ENCODE peak calls at places on chromosomes 1 and 21, in nine cellular contexts. U, O, P, E, Y, F, G, V and K are unnamed samples.

GRCh38 chr1:200380589-200381021 is 29.2 kb downstream of the ZNF281 start:
- DNase-seq in U (no peak), O (no peak), P (no peak), E (no peak), Y (no peak), F (no peak), G (no peak), V (no peak), K (no peak)

GRCh38 chr21:42525228-42525604 is 11.6 kb downstream of the SLC37A1 start:
- DNase-seq in U (no peak), O (no peak), P (no peak), E (peak), Y (no peak), F (no peak), G (peak), V (no peak), K (no peak)

GRCh38 chr1:9929431-9930385 is 13.5 kb downstream of the LZIC start:
- DNase-seq in U (peak), O (peak), P (peak), E (no peak), Y (no peak), F (no peak), G (no peak), V (peak), K (peak)

GRCh38 chr1:107326823-107327445 is 186.1 kb downstream of the NTNG1 start:
- DNase-seq in U (no peak), O (no peak), P (no peak), E (no peak), Y (no peak), F (no peak), G (no peak), V (no peak), K (no peak)

GRCh38 chr1:203351037-203351625 is at the start of gene FMOD:
- DNase-seq in U (no peak), O (no peak), P (no peak), E (peak), Y (no peak), F (peak), G (peak), V (no peak), K (peak)

GRCh38 chr1:112946683-112947082 is 9.3 kb downstream of the SLC16A1 start:
- DNase-seq in U (no peak), O (no peak), P (no peak), E (no peak), Y (no peak), F (no peak), G (no peak), V (no peak), K (no peak)

GRCh38 chr1:24438423-24438901 is 22.9 kb downstream of the NIPAL3 start:
- DNase-seq in U (no peak), O (no peak), P (no peak), E (no peak), Y (no peak), F (peak), G (no peak), V (no peak), K (no peak)

GRCh38 chr21:34029724-34030528 is 43.5 kb upstream of the MRPS6 start:
- DNase-seq in U (peak), O (peak), P (peak), E (no peak), Y (peak), F (peak), G (peak), V (no peak), K (no peak)

GRCh38 chr1:39081266-39082139 is 55.4 kb downstream of the NDUFS5 start:
- DNase-seq in U (peak), O (peak), P (no peak), E (no peak), Y (peak), F (peak), G (peak), V (peak), K (peak)

GRCh38 chr21:38263493-38263892 is 6.7 kb downstream of the KCNJ15 start:
- DNase-seq in U (no peak), O (no peak), P (no peak), E (no peak), Y (no peak), F (peak), G (no peak), V (no peak), K (no peak)